ENCODE peak calls at places on chromosomes 5 and 9, in five cellular contexts. F, B, Y, P and X are unnamed samples. For H3K27me3, the result is how much of the 10 kb centered on the place peaks cover.

GRCh38 chr5:39424751-39425524 is at the start of gene DAB2:
- DNase-seq in Y (peak), F (peak), B (peak), P (peak), X (peak)

GRCh38 chr5:141564216-141564692 is 54.5 kb downstream of the DIAPH1 start:
- DNase-seq in P (no peak), B (peak), F (peak), Y (peak), X (peak)

GRCh38 chr5:167839065-167839464 is 452.4 kb upstream of the WWC1 start:
- DNase-seq in F (no peak), P (no peak), B (no peak), Y (no peak), X (no peak)

GRCh38 chr5:13866792-13867191 is 77.7 kb downstream of the DNAH5 start:
- DNase-seq in F (peak), B (peak), Y (peak), P (no peak), X (peak)

GRCh38 chr5:139710370-139711066 is 62.4 kb downstream of the CXXC5 start:
- DNase-seq in P (peak), B (peak), F (peak), Y (no peak), X (peak)

GRCh38 chr9:36158917-36159316 is 10.3 kb upstream of the CCIN start:
- DNase-seq in P (peak), Y (no peak), F (no peak), B (peak), X (no peak)

GRCh38 chr5:1037671-1038416 is 29.2 kb downstream of the NKD2 start:
- DNase-seq in Y (no peak), F (no peak), B (no peak), P (no peak), X (no peak)

GRCh38 chr9:5549671-5550650 is 39.6 kb downstream of the PDCD1LG2 start:
- DNase-seq in P (no peak), F (no peak), B (peak), Y (peak), X (peak)

GRCh38 chr9:120935383-120935857 is 8.8 kb upstream of the TRAF1 start:
- DNase-seq in B (peak), F (peak), Y (peak), P (peak), X (peak)

GRCh38 chr5:44292736-44293135 is 96.5 kb downstream of the FGF10 start:
- DNase-seq in F (no peak), P (no peak), B (no peak), Y (no peak), X (no peak)

GRCh38 chr5:34516686-34517085 is 139.4 kb upstream of the RAI14 start:
- DNase-seq in B (no peak), Y (no peak), P (no peak), F (no peak), X (no peak)

GRCh38 chr9:114477642-114478041 is 27.6 kb downstream of the WHRN start:
- DNase-seq in F (no peak), P (no peak), Y (no peak), B (no peak), X (no peak)

GRCh38 chr5:90056911-90057705 is 352.4 kb downstream of the CETN3 start:
- DNase-seq in F (no peak), B (no peak), P (no peak), Y (no peak), X (no peak)

GRCh38 chr5:165457854-165458481 is 1952.5 kb downstream of the MAT2B start:
- DNase-seq in F (peak), B (peak), P (no peak), Y (peak), X (no peak)

GRCh38 chr5:13354611-13355010 is 589.9 kb downstream of the DNAH5 start:
- DNase-seq in B (no peak), P (no peak), F (no peak), Y (peak), X (no peak)

GRCh38 chr5:112412370-112412769 is 6.7 kb downstream of the EPB41L4A start:
- DNase-seq in P (no peak), Y (peak), F (no peak), B (no peak), X (no peak)

GRCh38 chr5:171872666-171873065 is 87.0 kb downstream of the SMIM23 start:
- DNase-seq in Y (no peak), F (no peak), P (no peak), B (no peak), X (peak)

GRCh38 chr5:68419101-68419636 is 203.6 kb downstream of the PIK3R1 start:
- DNase-seq in F (no peak), Y (no peak), P (no peak), B (no peak), X (no peak)

GRCh38 chr9:127778280-127779135 is at the start of gene SH2D3C:
- DNase-seq in B (no peak), F (no peak), P (peak), Y (no peak), X (no peak)

GRCh38 chr9:110111868-110112267 is 96.1 kb downstream of the C9orf152 start:
- DNase-seq in Y (no peak), B (no peak), P (no peak), F (no peak), X (no peak)
- H3K4me3 ChIP-seq in Y (no peak), B (no peak), P (no peak), F (no peak), X (no peak)

GRCh38 chr5:135705941-135706340 is 127.2 kb upstream of the CXCL14 start:
- DNase-seq in F (no peak), Y (no peak), P (no peak), B (no peak), X (no peak)

GRCh38 chr5:135706474-135706873 is 127.7 kb upstream of the CXCL14 start:
- DNase-seq in P (no peak), Y (no peak), F (no peak), B (no peak), X (no peak)

GRCh38 chr5:135706893-135707292 is 127.6 kb upstream of the SLC25A48 start:
- DNase-seq in B (no peak), F (no peak), Y (no peak), P (no peak), X (no peak)

GRCh38 chr5:135704616-135705015 is 125.8 kb upstream of the CXCL14 start:
- DNase-seq in Y (no peak), F (no peak), B (no peak), P (no peak), X (no peak)

DNA sequence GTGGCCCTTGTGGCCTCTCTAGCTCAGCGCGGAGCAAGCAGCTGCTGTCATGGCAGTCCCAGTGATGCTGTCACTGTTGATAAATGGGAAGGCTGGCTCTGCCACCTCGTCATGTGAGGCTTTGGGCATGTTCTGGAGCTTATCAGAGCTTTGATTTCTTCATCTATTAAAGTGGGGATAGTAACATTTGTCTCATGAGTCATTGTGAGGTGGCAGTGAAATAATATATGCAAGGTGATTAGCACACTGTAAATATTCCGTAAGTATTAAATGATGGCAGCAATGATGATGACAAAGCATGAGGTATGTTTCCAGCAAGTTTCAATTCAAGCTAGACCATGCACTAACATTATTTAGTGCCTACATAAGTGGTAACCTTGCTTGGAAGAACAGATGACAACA is 126.4 kb upstream of the CXCL14 start:
- DNase-seq in Y (peak), B (peak), P (no peak), F (no peak), X (no peak)
- H3K27me3 ChIP-seq in Y (under half), B (under half), P (under half), F (under half), X (under half)

DNA sequence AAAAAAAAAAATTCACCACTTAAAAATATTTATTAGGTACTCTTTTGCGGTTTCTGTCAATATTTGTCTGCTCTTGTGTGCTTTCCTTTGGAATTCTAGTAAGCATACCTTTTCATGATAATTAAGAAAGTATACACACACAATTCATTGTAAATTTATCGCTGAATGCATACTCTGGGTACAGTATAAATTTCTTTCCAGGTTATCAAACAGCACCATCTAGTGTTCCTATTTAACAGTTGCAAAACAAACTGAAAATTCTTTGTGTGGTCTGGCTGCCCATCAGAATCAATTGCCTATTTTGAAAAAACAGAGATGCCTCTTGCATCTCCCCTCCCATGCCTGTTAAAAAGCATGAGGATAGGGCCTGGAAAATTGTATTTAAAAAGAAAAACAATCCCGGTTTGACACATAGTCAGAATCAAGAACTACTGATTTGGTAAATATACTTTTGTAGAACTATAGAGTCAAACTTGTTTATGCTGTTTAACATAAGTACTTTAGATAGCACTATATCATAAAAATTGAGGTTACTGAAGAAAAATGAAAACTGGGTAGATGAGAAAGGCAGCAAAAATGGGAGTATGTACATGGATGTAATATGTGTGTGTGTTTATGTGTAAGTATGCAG is 16.2 kb downstream of the PGGT1B start:
- DNase-seq in Y (peak), B (peak), P (no peak), F (peak), X (no peak)
- TF ChIP-seq CTCF in Y (peak), B (peak), P (peak), F (peak), X (peak)

DNA sequence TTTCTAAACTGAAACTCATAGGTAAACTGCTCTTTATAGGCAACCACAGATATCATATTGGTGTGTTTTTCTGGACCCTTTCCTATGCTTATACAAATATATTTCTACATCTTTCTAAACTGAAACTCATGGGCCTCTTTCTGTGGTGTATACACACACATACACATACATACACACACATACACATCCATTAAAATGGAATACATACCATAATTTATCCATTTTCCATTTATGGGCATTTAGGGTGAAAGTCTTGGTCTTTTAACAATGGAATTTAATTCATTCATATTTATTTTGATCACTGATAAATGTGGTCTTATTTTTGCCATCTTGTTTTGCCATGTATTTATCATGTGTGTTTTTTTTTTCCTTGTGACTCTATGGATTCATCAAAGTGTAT is 44.1 kb downstream of the SLC22A5 start:
- DNase-seq in B (no peak), P (no peak), F (no peak), Y (no peak), X (no peak)
- H3K4me3 ChIP-seq in B (no peak), P (no peak), F (no peak), Y (no peak), X (no peak)

GRCh38 chr9:131965101-131965500 is 114.6 kb downstream of the MED27 start:
- DNase-seq in B (no peak), F (no peak), Y (no peak), P (no peak), X (no peak)
- H3K27me3 ChIP-seq in B (under half), F (under half), Y (under half), P (under half), X (under half)

GRCh38 chr5:138656916-138657315 is 81.7 kb upstream of the HSPA9 start:
- DNase-seq in B (no peak), F (no peak), Y (no peak), P (no peak), X (no peak)
- TF ChIP-seq CTCF in B (no peak), F (no peak), Y (no peak), P (no peak), X (no peak)

GRCh38 chr9:17580119-17580518 is 1.3 kb downstream of the SH3GL2 start:
- DNase-seq in F (no peak), B (no peak), P (no peak), Y (no peak), X (no peak)

GRCh38 chr9:17578577-17578910 is 322 bp upstream of the SH3GL2 start:
- DNase-seq in F (no peak), Y (no peak), P (no peak), B (no peak), X (no peak)

GRCh38 chr9:17574342-17574741 is 4.5 kb upstream of the SH3GL2 start:
- DNase-seq in F (no peak), P (no peak), B (no peak), Y (no peak), X (no peak)

DNA sequence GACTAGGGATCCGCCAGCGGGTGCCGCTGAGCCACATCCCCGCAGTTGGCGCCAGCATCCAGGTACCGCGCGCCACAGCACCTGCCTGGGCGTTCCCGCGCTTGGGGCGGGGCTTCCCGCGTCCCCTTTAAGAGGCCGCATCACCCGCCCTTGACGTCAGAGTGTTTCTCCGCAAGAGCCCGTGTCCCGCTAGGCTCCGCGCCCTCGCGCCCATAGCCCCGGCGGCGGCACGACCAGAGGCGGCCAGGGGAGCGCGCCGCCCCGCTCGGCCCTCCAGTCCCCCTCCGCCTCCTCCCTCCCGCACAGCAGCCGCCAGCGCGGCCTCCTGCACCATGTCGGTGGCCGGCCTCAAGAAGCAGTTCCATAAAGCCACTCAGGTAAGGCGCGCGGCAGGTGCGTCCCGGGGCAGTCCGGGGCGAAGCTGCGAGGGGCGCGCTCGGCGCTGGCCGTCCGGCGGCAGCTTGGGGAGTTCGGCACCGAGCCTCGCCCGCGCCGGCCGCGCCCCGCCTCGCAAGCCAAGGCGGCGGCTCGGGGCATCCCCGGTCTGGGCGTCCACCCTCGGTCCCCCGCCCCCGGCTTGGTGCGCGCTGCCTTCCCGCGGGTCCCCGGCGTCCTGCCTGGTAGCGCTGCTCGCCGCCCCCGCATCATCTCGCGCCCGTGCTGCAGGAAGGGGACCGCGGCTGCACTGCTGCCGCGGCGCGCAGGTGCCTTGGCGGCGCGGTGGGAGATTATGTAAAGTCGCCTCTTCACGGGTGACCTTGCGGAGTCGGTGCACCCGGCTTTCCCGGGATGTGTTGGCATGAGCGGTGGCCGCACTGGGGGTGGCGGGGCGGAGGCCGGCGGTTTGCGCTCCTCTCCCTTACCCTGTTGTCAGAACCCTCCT is at the start of gene SH3GL2:
- DNase-seq in Y (peak), F (peak), P (no peak), B (peak), X (peak)
- H3K4me3 ChIP-seq in Y (peak), F (peak), P (peak), B (peak), X (peak)

GRCh38 chr9:89311346-89312153 is 555 bp downstream of the CKS2 start:
- DNase-seq in F (no peak), Y (no peak), P (no peak), B (no peak), X (no peak)
- H3K27me3 ChIP-seq in F (under half), Y (under half), P (under half), B (under half), X (under half)

GRCh38 chr5:110727025-110727314 is 499 bp upstream of the TMEM232 start:
- DNase-seq in B (peak), P (no peak), F (no peak), Y (peak), X (no peak)
- TF ChIP-seq CTCF in B (no peak), P (no peak), F (peak), Y (peak), X (peak)